ENCODE peak calls at places on chromosomes 1 and 21, in ten cellular contexts. H, O, T, F, Z, S, I, X, N and L are unnamed samples.

GRCh38 chr1:1631793-1632420 is at the start of gene MMP23B:
- DNase-seq in Z (no peak), O (no peak), N (peak; percentile 34), I (no peak), S (peak; percentile 57), H (peak; percentile 68), F (no peak), T (no peak), X (no peak), L (no peak)

GRCh38 chr21:33750017-33750416 is 107.7 kb downstream of the ITSN1 start:
- DNase-seq in I (no peak), F (no peak), Z (no peak), N (peak; percentile 21), H (no peak), X (no peak), T (no peak), S (no peak), O (no peak), L (no peak)

GRCh38 chr1:207963429-207964194 is 52.7 kb upstream of the CD34 start:
- DNase-seq in T (peak; percentile 78), O (peak; percentile 78), H (peak; percentile 96), S (peak; percentile 95), F (peak; percentile 97), N (peak; percentile 90), I (peak; percentile 93), Z (peak; percentile 82), X (peak; percentile 99), L (peak; percentile 87)

GRCh38 chr1:41573803-41574713 is 89.6 kb upstream of the EDN2 start:
- DNase-seq in F (peak; percentile 85), N (peak; percentile 88), T (peak; percentile 78), H (peak; percentile 90), Z (peak; percentile 82), S (peak; percentile 86), O (peak; percentile 73), X (peak; percentile 94), I (peak; percentile 76), L (peak; percentile 95)

GRCh38 chr1:81679972-81680371 is 120.8 kb upstream of the ADGRL2 start:
- DNase-seq in S (no peak), Z (no peak), T (peak; percentile 70), O (no peak), H (peak; percentile 59), X (peak; percentile 46), F (peak; percentile 56), N (peak; percentile 85), I (no peak), L (no peak)

GRCh38 chr1:6097117-6097595 is 51.5 kb downstream of the KCNAB2 start:
- DNase-seq in Z (no peak), I (no peak), S (no peak), N (no peak), H (no peak), F (no peak), X (no peak), T (no peak), O (no peak), L (no peak)

GRCh38 chr1:214494706-214495105 is 56.7 kb downstream of the PTPN14 start:
- DNase-seq in N (no peak), Z (no peak), X (no peak), H (peak; percentile 29), I (no peak), F (no peak), T (no peak), O (no peak), S (no peak), L (no peak)

GRCh38 chr1:246151796-246152434 is 355.2 kb downstream of the SMYD3 start:
- DNase-seq in I (no peak), Z (no peak), O (no peak), F (no peak), H (no peak), N (no peak), T (no peak), S (no peak), X (no peak), L (no peak)

GRCh38 chr1:226063362-226064167 is 1.0 kb downstream of the H3-3A start:
- DNase-seq in X (peak; percentile 26), O (peak; percentile 32), Z (peak; percentile 49), N (peak; percentile 46), F (peak; percentile 44), T (peak; percentile 18), I (peak; percentile 66), H (peak; percentile 57), S (peak; percentile 76), L (peak; percentile 54)

GRCh38 chr1:41497056-41497440 is 12.6 kb upstream of the EDN2 start:
- DNase-seq in H (no peak), F (no peak), S (no peak), Z (no peak), X (no peak), I (no peak), N (no peak), T (no peak), O (no peak), L (no peak)

GRCh38 chr1:151611288-151611790 is 511 bp upstream of the SNX27 start:
- DNase-seq in T (peak; percentile 46), O (no peak), H (peak; percentile 85), I (no peak), Z (no peak), S (no peak), F (peak; percentile 30), X (peak; percentile 27), N (peak; percentile 87), L (peak; percentile 85)

GRCh38 chr21:46187251-46187650 is 3.0 kb upstream of the SPATC1L start:
- DNase-seq in S (no peak), T (no peak), F (no peak), H (no peak), Z (peak; percentile 14), N (no peak), I (no peak), O (no peak), X (no peak), L (no peak)

GRCh38 chr1:30310966-30311742 is 412.2 kb downstream of the MATN1 start:
- DNase-seq in F (peak; percentile 21), N (no peak), X (no peak), T (no peak), S (peak; percentile 8), I (no peak), Z (no peak), O (no peak), H (no peak), L (no peak)

GRCh38 chr1:111990878-111991760 is 1.7 kb upstream of the KCND3 start:
- DNase-seq in O (no peak), H (peak; percentile 68), F (peak; percentile 86), S (no peak), T (peak; percentile 11), X (peak; percentile 77), N (peak; percentile 60), I (no peak), Z (no peak), L (peak; percentile 73)

GRCh38 chr1:205356424-205357151 is at the start of gene KLHDC8A:
- DNase-seq in Z (no peak), F (no peak), N (peak; percentile 54), O (no peak), X (no peak), I (no peak), S (no peak), T (no peak), H (no peak), L (no peak)

GRCh38 chr1:176222196-176222595 is 15.1 kb upstream of the COP1 start:
- DNase-seq in S (no peak), T (no peak), H (no peak), N (no peak), F (no peak), I (no peak), Z (no peak), O (no peak), X (no peak), L (no peak)

GRCh38 chr1:6039031-6039430 is 6.7 kb upstream of the KCNAB2 start:
- DNase-seq in O (no peak), H (no peak), Z (no peak), F (no peak), N (no peak), I (no peak), X (no peak), S (no peak), T (no peak), L (no peak)

GRCh38 chr1:1346501-1346890 is 2.7 kb downstream of the DVL1 start:
- DNase-seq in F (no peak), X (no peak), O (no peak), T (no peak), I (no peak), Z (no peak), H (no peak), S (no peak), N (no peak), L (no peak)

GRCh38 chr1:55288245-55288644 is 73.1 kb upstream of the USP24 start:
- DNase-seq in F (no peak), X (no peak), T (no peak), N (no peak), S (peak; percentile 49), H (no peak), O (no peak), I (no peak), Z (peak; percentile 59), L (no peak)

GRCh38 chr1:231423648-231424047 is 1.6 kb upstream of the EGLN1 start:
- DNase-seq in S (no peak), N (no peak), T (no peak), I (no peak), O (no peak), H (peak; percentile 34), X (no peak), Z (no peak), F (no peak), L (peak; percentile 19)

GRCh38 chr1:162285149-162285561 is 91.5 kb downstream of the SPATA46 start:
- DNase-seq in N (no peak), T (no peak), O (no peak), X (no peak), Z (no peak), I (no peak), S (no peak), H (peak; percentile 81), F (peak; percentile 95), L (no peak)

GRCh38 chr1:24517898-24518297 is 15.3 kb downstream of the RCAN3 start:
- DNase-seq in F (no peak), H (no peak), X (no peak), S (no peak), O (no peak), N (no peak), T (no peak), I (no peak), Z (no peak), L (no peak)

GRCh38 chr1:44544960-44545359 is 129.3 kb downstream of the TMEM53 start:
- DNase-seq in O (no peak), X (no peak), T (no peak), H (no peak), I (no peak), Z (no peak), N (no peak), S (no peak), F (no peak), L (no peak)

GRCh38 chr1:52403566-52404115 is 582 bp downstream of the ORC1 start:
- DNase-seq in Z (no peak), S (no peak), H (peak; percentile 54), I (no peak), O (peak; percentile 1), X (peak; percentile 70), N (peak; percentile 71), T (peak; percentile 77), F (no peak), L (peak; percentile 11)

GRCh38 chr1:225638853-225639252 is 14.1 kb downstream of the ENAH start:
- DNase-seq in T (no peak), X (no peak), N (no peak), F (no peak), H (no peak), I (no peak), O (no peak), S (no peak), Z (no peak), L (no peak)

GRCh38 chr1:39491146-39491921 is at the start of gene BMP8A:
- DNase-seq in Z (peak; percentile 75), I (peak; percentile 68), O (peak; percentile 63), N (peak; percentile 23), F (peak; percentile 80), H (peak; percentile 79), T (no peak), X (peak; percentile 92), S (peak; percentile 85), L (no peak)

GRCh38 chr1:160377585-160378206 is 10.8 kb downstream of the NHLH1 start:
- DNase-seq in I (no peak), F (no peak), T (peak; percentile 43), Z (no peak), N (no peak), S (no peak), O (no peak), X (peak; percentile 57), H (no peak), L (no peak)

GRCh38 chr1:31239653-31240241 is at the start of gene NKAIN1:
- DNase-seq in Z (no peak), H (peak; percentile 69), O (no peak), N (peak; percentile 38), T (peak; percentile 24), F (no peak), S (no peak), X (peak; percentile 72), I (no peak), L (no peak)